ENCODE peak calls at places on chromosomes 12 and 14, in ten cellular contexts. N is bronchial epithelial cell, T is fibroblast of mammary gland, V is PC-3, Z is choroid plexus epithelial cell, K is lower leg skin, A is lung, I is ovary, Q is nephron progenitor cell, J is fibroblast of lung. U is an unnamed sample.

GRCh38 chr14:100155881-100156645 is 3.4 kb downstream of the DEGS2 start:
- DNase-seq in Z (no peak), J (no peak), Q (peak), V (peak), I (no peak), T (no peak), K (no peak), N (no peak), A (no peak), U (no peak)

GRCh38 chr14:32225378-32225920 is 22.4 kb upstream of the RNU6-8 start:
- DNase-seq in Q (no peak), N (no peak), V (no peak), A (no peak), I (no peak), J (no peak), K (no peak), Z (no peak), T (no peak), U (no peak)

GRCh38 chr14:81221579-81222102 is 882 bp upstream of the GTF2A1 start:
- DNase-seq in T (no peak), A (no peak), V (no peak), I (no peak), N (no peak), J (no peak), K (no peak), Q (no peak), Z (peak), U (no peak)

GRCh38 chr14:38941485-38941884 is 161.6 kb downstream of the SEC23A start:
- DNase-seq in Q (no peak), V (no peak), N (no peak), Z (peak), T (no peak), K (no peak), A (no peak), J (no peak), I (no peak), U (no peak)

GRCh38 chr12:56212360-56212759 is 9.4 kb downstream of the RNF41 start:
- DNase-seq in Q (no peak), Z (no peak), J (no peak), T (no peak), N (no peak), V (no peak), A (no peak), I (no peak), K (no peak), U (no peak)

GRCh38 chr12:100168562-100168961 is 25.9 kb upstream of the BLTP3B start:
- DNase-seq in K (no peak), V (peak), J (no peak), N (peak), Z (no peak), T (no peak), I (no peak), Q (no peak), A (no peak), U (no peak)

GRCh38 chr14:32077081-32078029 is at the start of gene ARHGAP5:
- DNase-seq in A (peak), I (peak), N (no peak), K (peak), Z (peak), Q (peak), T (peak), V (no peak), J (peak), U (peak)

GRCh38 chr12:109987615-109988014 is 8.6 kb downstream of the GIT2 start:
- DNase-seq in J (no peak), Z (no peak), K (no peak), I (no peak), V (peak), Q (no peak), T (no peak), N (no peak), A (no peak), U (no peak)

GRCh38 chr12:68224613-68225285 is 861 bp downstream of the IL26 start:
- DNase-seq in K (no peak), I (no peak), Q (no peak), V (peak), J (peak), T (peak), A (no peak), N (peak), Z (peak), U (no peak)

GRCh38 chr14:26180221-26180620 is 417.6 kb downstream of the NOVA1 start:
- DNase-seq in Q (no peak), V (no peak), J (no peak), T (no peak), K (no peak), A (no peak), Z (no peak), N (no peak), I (no peak), U (no peak)

GRCh38 chr14:34851395-34851794 is 23.8 kb downstream of the BAZ1A start:
- DNase-seq in V (peak), A (no peak), J (peak), T (peak), Z (peak), Q (no peak), N (peak), I (no peak), K (no peak), U (no peak)

GRCh38 chr14:73739174-73739898 is 25.2 kb upstream of the PNMA1 start:
- DNase-seq in I (no peak), Q (no peak), Z (no peak), T (no peak), K (no peak), N (no peak), J (no peak), A (no peak), V (no peak), U (no peak)

GRCh38 chr12:26872623-26873022 is 39.6 kb upstream of the ITPR2 start:
- DNase-seq in I (no peak), Z (no peak), J (no peak), K (no peak), T (no peak), V (no peak), A (no peak), N (no peak), Q (no peak), U (no peak)

GRCh38 chr12:56350662-56351061 is 9.2 kb downstream of the STAT2 start:
- DNase-seq in Q (no peak), N (no peak), I (no peak), Z (no peak), T (no peak), V (peak), J (no peak), K (no peak), A (no peak), U (no peak)

GRCh38 chr12:103050273-103050672 is 92.8 kb downstream of the ASCL1 start:
- DNase-seq in Z (no peak), N (no peak), T (no peak), I (no peak), K (no peak), V (no peak), J (no peak), Q (no peak), A (no peak), U (no peak)

GRCh38 chr14:105422695-105423487 is 3.3 kb downstream of the MTA1 start:
- DNase-seq in K (peak), N (no peak), V (no peak), Q (no peak), A (no peak), I (no peak), T (no peak), Z (no peak), J (no peak), U (no peak)
- TF ChIP-seq CTCF in K (no peak), N (no peak), V (no peak), Q (no peak), A (no peak), I (no peak), T (no peak), Z (no peak), J (no peak), U (no peak)

GRCh38 chr12:85310025-85310424 is 30.0 kb downstream of the ALX1 start:
- DNase-seq in T (no peak), I (no peak), Z (no peak), A (no peak), K (no peak), V (peak), N (no peak), Q (no peak), J (no peak), U (no peak)

GRCh38 chr12:85309180-85309579 is 29.2 kb downstream of the ALX1 start:
- DNase-seq in T (no peak), Q (peak), N (no peak), I (no peak), J (no peak), Z (no peak), A (no peak), V (no peak), K (no peak), U (no peak)

GRCh38 chr12:85308374-85308773 is 28.4 kb downstream of the ALX1 start:
- DNase-seq in Q (no peak), Z (no peak), K (no peak), I (no peak), J (no peak), A (no peak), T (no peak), N (no peak), V (no peak), U (no peak)

GRCh38 chr12:85310456-85311076 is 30.5 kb downstream of the ALX1 start:
- DNase-seq in N (peak), K (no peak), Q (no peak), T (peak), A (no peak), J (peak), I (no peak), V (peak), Z (peak), U (no peak)
- TF ChIP-seq CTCF in N (no peak), K (no peak), Q (peak), T (peak), A (no peak), J (peak), I (no peak), V (peak), Z (no peak), U (peak)

GRCh38 chr14:28243600-28243999 is 523.0 kb upstream of the FOXG1 start:
- DNase-seq in A (no peak), K (no peak), J (no peak), Z (peak), I (no peak), T (peak), Q (no peak), N (peak), V (peak), U (no peak)
- TF ChIP-seq CTCF in A (no peak), K (no peak), J (no peak), Z (no peak), I (no peak), T (no peak), Q (no peak), N (no peak), V (no peak), U (no peak)

GRCh38 chr12:88578274-88578673 is 2.0 kb downstream of the KITLG start:
- DNase-seq in T (peak), I (no peak), N (peak), V (peak), K (no peak), Q (peak), J (no peak), Z (peak), A (no peak), U (no peak)

GRCh38 chr12:88577537-88577936 is 2.7 kb downstream of the KITLG start:
- DNase-seq in Z (peak), I (no peak), A (no peak), J (no peak), N (peak), V (peak), Q (no peak), T (peak), K (no peak), U (no peak)

GRCh38 chr12:88578821-88579518 is 1.3 kb downstream of the KITLG start:
- DNase-seq in T (peak), Q (peak), Z (peak), V (peak), A (peak), N (peak), I (no peak), K (peak), J (no peak), U (no peak)

GRCh38 chr12:88579572-88579940 is 715 bp downstream of the KITLG start:
- DNase-seq in Q (peak), A (peak), V (peak), Z (peak), I (peak), T (no peak), N (no peak), J (no peak), K (peak), U (no peak)

DNA sequence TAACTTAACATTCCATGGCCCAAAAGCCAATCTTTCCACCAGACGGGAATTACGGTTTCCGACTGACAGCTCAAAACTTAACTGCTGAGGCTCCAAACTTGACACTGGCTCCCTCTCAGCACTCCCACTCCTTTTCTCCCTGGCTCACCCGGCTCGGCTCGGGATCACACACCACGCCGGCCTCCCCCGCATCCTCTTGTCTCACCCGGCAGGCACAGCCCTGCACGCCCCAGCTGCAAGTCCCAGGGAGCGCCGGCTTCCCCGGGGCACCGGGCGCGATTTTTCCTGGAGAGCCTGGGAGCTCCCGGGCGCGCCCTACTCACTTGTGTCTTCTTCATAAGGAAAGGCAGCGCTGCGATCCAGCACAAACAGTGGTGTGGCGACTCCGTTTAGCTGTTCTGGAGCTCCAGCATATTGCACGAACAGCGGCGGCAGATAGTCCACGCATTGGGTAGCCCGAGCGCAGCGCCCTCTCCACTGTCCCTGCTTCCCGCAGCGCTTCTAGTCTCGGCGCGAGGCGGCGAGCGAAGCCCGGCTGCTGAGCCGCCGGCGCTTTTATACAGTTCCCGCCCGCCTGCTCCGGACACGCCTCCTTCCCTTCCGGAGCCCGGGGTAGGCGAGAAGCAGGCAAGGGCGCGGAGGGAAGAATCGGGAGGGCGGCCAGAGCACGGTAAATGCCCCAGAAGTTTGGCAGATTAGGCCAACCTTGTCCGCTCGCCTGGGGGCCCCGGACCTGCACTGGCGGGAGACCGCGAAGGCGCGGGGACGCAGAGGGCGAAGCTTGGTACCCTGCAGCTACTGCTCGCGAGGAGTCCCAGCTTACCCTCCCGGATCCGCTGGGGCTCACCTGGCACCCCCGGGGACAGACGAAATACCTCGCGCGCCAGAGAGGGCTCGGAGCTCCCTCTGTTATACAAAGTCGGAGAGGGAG is at the start of gene KITLG:
- DNase-seq in I (peak), Z (peak), A (peak), T (peak), V (peak), J (peak), K (peak), Q (peak), N (peak), U (peak)
- TF ChIP-seq CTCF in I (no peak), Z (peak), A (peak), T (peak), V (peak), J (peak), K (no peak), Q (no peak), N (peak), U (no peak)

DNA sequence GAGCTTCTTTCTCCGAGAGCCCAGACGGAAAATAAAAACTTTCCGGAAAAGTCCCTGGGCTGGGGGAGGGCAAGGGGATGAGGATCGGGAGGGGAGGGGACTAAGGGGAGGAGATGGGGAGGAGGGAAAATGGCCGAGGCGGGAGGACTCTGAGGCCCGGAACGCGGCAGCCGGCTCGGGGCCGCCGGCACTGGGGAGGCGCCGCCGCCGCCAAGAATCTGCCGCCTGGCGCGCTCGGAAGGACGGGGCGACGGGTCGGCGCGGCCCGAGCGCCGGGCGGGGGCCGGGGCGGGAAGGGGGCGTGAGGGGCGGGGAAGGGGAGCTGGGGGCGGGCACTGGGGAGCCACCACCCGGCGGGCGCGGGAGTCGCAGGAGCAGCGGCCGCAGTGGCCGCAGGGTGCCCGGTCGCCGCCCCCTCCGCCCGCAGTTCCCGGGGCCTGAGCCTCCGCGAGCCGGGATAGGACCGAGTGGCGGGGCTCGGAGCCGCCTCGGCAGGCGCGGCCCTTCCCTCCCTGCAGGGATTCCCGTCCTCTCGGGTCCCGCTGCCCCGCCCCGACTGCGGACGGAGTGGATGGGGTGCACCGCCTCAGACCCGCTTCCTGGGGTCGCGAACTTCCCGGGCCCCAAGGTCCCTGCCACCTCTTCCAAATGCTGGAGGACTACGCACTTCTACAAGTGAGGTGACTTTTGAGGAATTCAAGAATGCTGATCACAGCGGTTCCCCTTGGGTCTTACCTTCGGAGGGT is at the start of gene PRKD1:
- DNase-seq in Q (peak), V (peak), J (peak), N (no peak), K (peak), T (peak), Z (peak), A (peak), I (peak), U (no peak)
- TF ChIP-seq CTCF in Q (no peak), V (no peak), J (no peak), N (peak), K (no peak), T (no peak), Z (no peak), A (no peak), I (no peak), U (peak)

DNA sequence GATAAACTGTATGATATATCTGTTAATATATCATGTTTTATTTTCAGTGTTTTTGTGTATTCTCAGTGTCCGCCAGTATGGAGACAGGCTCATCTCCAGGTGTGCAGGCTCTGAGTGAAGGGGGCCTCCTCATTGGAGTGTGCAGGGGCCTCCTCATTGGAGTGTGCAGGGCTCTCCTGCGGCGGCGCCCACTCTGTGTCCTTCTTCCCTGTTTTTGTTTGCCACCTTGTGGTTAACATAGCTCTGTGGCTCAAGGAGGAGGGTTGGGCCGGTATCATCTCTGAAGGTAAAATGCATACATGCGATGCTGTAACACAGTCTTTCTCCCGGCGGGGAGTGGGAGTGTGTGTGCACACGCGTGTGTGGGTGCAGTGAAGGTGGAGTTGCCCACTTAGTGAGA is 429.5 kb downstream of the ZFP36L1 start:
- DNase-seq in J (no peak), A (no peak), Q (peak), I (no peak), N (no peak), K (no peak), Z (peak), V (no peak), T (no peak), U (no peak)
- TF ChIP-seq CTCF in J (no peak), A (no peak), Q (peak), I (no peak), N (no peak), K (no peak), Z (peak), V (peak), T (no peak), U (no peak)

GRCh38 chr12:76697849-76698248 is 66.1 kb upstream of the ZDHHC17 start:
- DNase-seq in A (no peak), J (no peak), K (no peak), Z (peak), I (no peak), V (no peak), N (no peak), Q (peak), T (no peak), U (no peak)
- TF ChIP-seq CTCF in A (no peak), J (no peak), K (no peak), Z (peak), I (no peak), V (no peak), N (no peak), Q (no peak), T (no peak), U (no peak)

DNA sequence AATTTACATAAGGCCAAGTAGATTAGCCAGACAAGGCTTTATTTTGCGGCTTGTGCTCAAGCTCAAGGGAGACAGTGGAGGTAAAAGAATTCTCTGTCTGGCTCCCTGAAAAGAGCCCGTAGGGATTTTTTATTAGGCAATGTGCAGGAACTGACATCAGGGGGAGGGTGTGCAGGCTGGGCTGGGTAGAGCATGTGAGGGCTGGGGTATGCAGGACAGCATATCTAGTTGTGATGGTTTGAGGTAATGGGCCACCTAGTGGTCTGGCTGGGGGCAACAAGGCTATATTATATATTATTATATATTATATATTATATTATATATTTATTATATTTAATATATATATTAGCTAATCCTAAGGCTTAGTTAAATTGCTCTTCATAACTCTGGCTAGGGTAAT is 102.1 kb downstream of the TMEM117 start:
- DNase-seq in A (no peak), Q (no peak), N (peak), J (peak), I (no peak), Z (peak), K (no peak), V (peak), T (peak), U (no peak)
- TF ChIP-seq CTCF in A (no peak), Q (no peak), N (peak), J (peak), I (no peak), Z (peak), K (no peak), V (peak), T (peak), U (no peak)